ENCODE peak calls at places on chromosomes 4 and X, in eight cellular contexts. R is lower lobe of right lung, P is ACHN, J is EH, G is NT2/D1, I is HT1080, F is type B pancreatic cell, K is NCI-H1417. Q is an unnamed sample.

GRCh38 chrX:45505214-45505613 is 304.5 kb upstream of the DIPK2B start:
- DNase-seq in R (no peak), P (no peak), J (peak; percentile 46), G (no peak), I (peak; percentile 68), F (no peak), K (no peak), Q (peak; percentile 66)

GRCh38 chrX:77493677-77494553 is 46.7 kb downstream of the FGF16 start:
- DNase-seq in R (no peak), P (peak; percentile 1), J (peak; percentile 87), G (peak; percentile 80), I (peak; percentile 54), F (no peak), K (peak; percentile 88), Q (peak; percentile 70)

GRCh38 chr4:115219315-115219840 is 106.0 kb upstream of the NDST4 start:
- DNase-seq in R (no peak), P (no peak), J (no peak), G (no peak), I (no peak), F (no peak), K (peak; percentile 60), Q (no peak)

GRCh38 chr4:5133201-5133600 is 81.9 kb downstream of the STK32B start:
- DNase-seq in R (no peak), P (no peak), J (peak; percentile 19), G (no peak), I (peak; percentile 7), F (no peak), K (no peak), Q (peak; percentile 19)

GRCh38 chrX:150038356-150038755 is 100.1 kb upstream of the EOLA2 start:
- DNase-seq in R (no peak), P (no peak), J (peak; percentile 47), G (no peak), I (no peak), F (no peak), K (no peak), Q (no peak)

GRCh38 chrX:22063284-22063683 is 31.2 kb downstream of the PHEX start:
- DNase-seq in R (no peak), P (no peak), J (no peak), G (no peak), I (peak; percentile 45), F (no peak), K (no peak), Q (peak; percentile 50)

GRCh38 chrX:38578152-38578551 is 16.8 kb downstream of the TSPAN7 start:
- DNase-seq in R (no peak), P (no peak), J (no peak), G (no peak), I (no peak), F (no peak), K (no peak), Q (peak; percentile 1)

GRCh38 chr4:15291133-15291532 is 136.7 kb upstream of the C1QTNF7 start:
- DNase-seq in R (no peak), P (no peak), J (no peak), G (no peak), I (no peak), F (no peak), K (no peak), Q (no peak)

GRCh38 chr4:38034986-38035882 is 75.0 kb downstream of the PTTG2 start:
- DNase-seq in R (no peak), P (peak; percentile 56), J (peak; percentile 70), G (peak; percentile 33), I (peak; percentile 51), F (no peak), K (peak; percentile 76), Q (peak; percentile 68)